ENCODE peak calls at places on chromosomes 4 and X, in four cellular contexts. V is K562, E is H1, D is GM12878. K is an unnamed sample.

GRCh38 chr4:4677825-4678522 is 136.1 kb upstream of the STX18 start:
- DNase-seq in E (peak), D (no peak), V (peak), K (no peak)

GRCh38 chrX:134019567-134020206 is 34.3 kb upstream of the GPC3 start:
- DNase-seq in D (no peak), E (no peak), V (no peak), K (peak)

GRCh38 chrX:129006491-129006890 is 516.8 kb downstream of the SMARCA1 start:
- DNase-seq in E (no peak), D (no peak), V (no peak), K (no peak)

GRCh38 chrX:67543818-67544217 is at the start of gene AR:
- DNase-seq in V (no peak), D (no peak), E (peak), K (no peak)

GRCh38 chr4:190017357-190018200 is 9.5 kb downstream of the FRG2 start:
- DNase-seq in D (no peak), E (peak), V (no peak), K (no peak)

GRCh38 chr4:185096032-185096653 is 46.9 kb upstream of the SLC25A4 start:
- DNase-seq in V (no peak), D (no peak), E (no peak), K (peak)

GRCh38 chr4:4599886-4600285 is 58.0 kb upstream of the STX18 start:
- DNase-seq in E (no peak), V (no peak), D (no peak), K (no peak)

GRCh38 chr4:10034612-10035104 is 13.4 kb upstream of the SLC2A9 start:
- DNase-seq in D (no peak), E (no peak), V (no peak), K (no peak)

GRCh38 chrX:110684653-110685052 is 111.0 kb downstream of the CHRDL1 start:
- DNase-seq in D (no peak), E (no peak), V (no peak), K (no peak)

GRCh38 chr4:169311643-169312365 is 41.0 kb upstream of the SH3RF1 start:
- DNase-seq in V (peak), D (peak), E (peak), K (peak)

GRCh38 chr4:158809611-158810486 is 41.0 kb downstream of the FNIP2 start:
- DNase-seq in E (no peak), D (peak), V (no peak), K (no peak)

GRCh38 chr4:5883916-5884315 is 9.0 kb downstream of the CRMP1 start:
- DNase-seq in E (no peak), D (no peak), V (no peak), K (no peak)

GRCh38 chr4:188781655-188782054 is 642.4 kb downstream of the TRIML1 start:
- DNase-seq in V (no peak), E (no peak), D (no peak), K (peak)

GRCh38 chr4:7873881-7874280 is 65.8 kb downstream of the AFAP1 start:
- DNase-seq in E (no peak), V (no peak), D (no peak), K (no peak)

GRCh38 chr4:82900016-82900334 is 560 bp upstream of the THAP9 start:
- DNase-seq in E (no peak), D (peak), V (peak), K (no peak)

GRCh38 chrX:54494166-54494969 is 1.7 kb downstream of the FGD1 start:
- DNase-seq in E (no peak), V (no peak), D (no peak), K (no peak)

GRCh38 chr4:124884316-124884715 is 171.8 kb upstream of the ANKRD50 start:
- DNase-seq in E (no peak), D (no peak), V (no peak), K (no peak)

GRCh38 chr4:113539408-113539807 is 222.1 kb downstream of the CAMK2D start:
- DNase-seq in V (no peak), E (no peak), D (no peak), K (no peak)

GRCh38 chr4:77893451-77893850 is 30.8 kb downstream of the MRPL1 start:
- DNase-seq in V (no peak), D (no peak), E (no peak), K (no peak)

GRCh38 chrX:17632942-17633341 is 104.4 kb upstream of the SCML1 start:
- DNase-seq in V (no peak), E (no peak), D (no peak), K (no peak)

GRCh38 chr4:85474818-85475630 is at the start of gene ARHGAP24:
- DNase-seq in D (peak), V (no peak), E (peak), K (peak)

GRCh38 chr4:168923526-168924194 is 86.4 kb downstream of the CBR4 start:
- DNase-seq in E (peak), D (peak), V (peak), K (peak)

GRCh38 chr4:8320386-8320750 is 50.8 kb downstream of the HTRA3 start:
- DNase-seq in D (no peak), E (peak), V (peak), K (peak)

GRCh38 chrX:72107320-72107719 is 24.4 kb downstream of the RTL5 start:
- DNase-seq in V (peak), D (no peak), E (no peak), K (no peak)

GRCh38 chr4:22129454-22130075 is 181.0 kb upstream of the KCNIP4 start:
- DNase-seq in D (no peak), E (peak), V (peak), K (peak)

GRCh38 chr4:57131849-57132745 is 21.9 kb upstream of the IGFBP7 start:
- DNase-seq in V (no peak), D (no peak), E (no peak), K (peak)

GRCh38 chr4:74217365-74217764 is 59.4 kb downstream of the MTHFD2L start:
- DNase-seq in E (no peak), V (no peak), D (no peak), K (no peak)

GRCh38 chrX:27186671-27187070 is 276.5 kb downstream of the PPP4R3C start:
- DNase-seq in D (peak), V (peak), E (no peak), K (peak)

GRCh38 chrX:139724626-139725025 is 16.7 kb upstream of the MCF2 start:
- DNase-seq in E (no peak), V (no peak), D (no peak), K (no peak)

GRCh38 chrX:65718538-65718937 is 51.1 kb downstream of the MSN start:
- DNase-seq in E (no peak), V (no peak), D (no peak), K (no peak)

GRCh38 chrX:65723706-65724105 is 56.3 kb downstream of the MSN start:
- DNase-seq in E (no peak), D (peak), V (no peak), K (no peak)

DNA sequence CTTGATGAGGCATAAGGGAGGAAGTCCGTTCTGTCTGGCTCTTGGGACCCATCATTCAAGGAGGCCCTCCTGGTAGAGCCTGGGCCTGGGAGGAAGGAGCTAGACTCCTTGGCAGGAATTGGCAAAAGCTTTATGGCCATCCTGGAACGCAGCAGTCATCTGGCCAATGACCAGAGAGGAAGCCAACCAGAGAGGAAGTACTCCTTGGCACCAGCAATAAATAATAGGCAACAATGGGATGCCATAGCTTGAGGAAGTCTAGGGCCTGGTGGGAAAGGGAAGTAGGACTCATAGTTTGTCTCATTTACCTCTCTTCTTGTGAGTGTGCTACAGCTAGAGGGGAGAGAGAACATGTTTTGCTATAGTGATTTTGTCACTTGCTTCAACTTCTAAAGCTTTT is 53.1 kb downstream of the MSN start:
- DNase-seq in V (no peak), D (no peak), E (no peak), K (no peak)
- TF ChIP-seq BRCA1 in V (no peak), D (no peak), E (no peak), K (no peak)

GRCh38 chrX:96987228-96987627 is 103.5 kb downstream of the RPA4 start:
- DNase-seq in E (no peak), D (no peak), V (no peak), K (no peak)
- TF ChIP-seq BRCA1 in E (no peak), D (no peak), V (no peak), K (no peak)

GRCh38 chr4:61507091-61507490 is 307.0 kb downstream of the ADGRL3 start:
- DNase-seq in D (no peak), E (no peak), V (no peak), K (no peak)

GRCh38 chr4:61505773-61506640 is 305.9 kb downstream of the ADGRL3 start:
- DNase-seq in V (no peak), E (no peak), D (no peak), K (no peak)

GRCh38 chr4:61514991-61515390 is 314.9 kb downstream of the ADGRL3 start:
- DNase-seq in D (no peak), E (no peak), V (no peak), K (no peak)

GRCh38 chr4:61517144-61517543 is 317.0 kb downstream of the ADGRL3 start:
- DNase-seq in E (peak), D (no peak), V (no peak), K (peak)

GRCh38 chr4:61511716-61512488 is 311.8 kb downstream of the ADGRL3 start:
- DNase-seq in V (no peak), D (no peak), E (no peak), K (no peak)
- TF ChIP-seq BRCA1 in V (no peak), D (no peak), E (no peak), K (no peak)

GRCh38 chr4:17094811-17095210 is 196.4 kb upstream of the LDB2 start:
- DNase-seq in E (no peak), V (no peak), D (no peak), K (no peak)
- TF ChIP-seq BRCA1 in E (no peak), V (no peak), D (no peak), K (no peak)

DNA sequence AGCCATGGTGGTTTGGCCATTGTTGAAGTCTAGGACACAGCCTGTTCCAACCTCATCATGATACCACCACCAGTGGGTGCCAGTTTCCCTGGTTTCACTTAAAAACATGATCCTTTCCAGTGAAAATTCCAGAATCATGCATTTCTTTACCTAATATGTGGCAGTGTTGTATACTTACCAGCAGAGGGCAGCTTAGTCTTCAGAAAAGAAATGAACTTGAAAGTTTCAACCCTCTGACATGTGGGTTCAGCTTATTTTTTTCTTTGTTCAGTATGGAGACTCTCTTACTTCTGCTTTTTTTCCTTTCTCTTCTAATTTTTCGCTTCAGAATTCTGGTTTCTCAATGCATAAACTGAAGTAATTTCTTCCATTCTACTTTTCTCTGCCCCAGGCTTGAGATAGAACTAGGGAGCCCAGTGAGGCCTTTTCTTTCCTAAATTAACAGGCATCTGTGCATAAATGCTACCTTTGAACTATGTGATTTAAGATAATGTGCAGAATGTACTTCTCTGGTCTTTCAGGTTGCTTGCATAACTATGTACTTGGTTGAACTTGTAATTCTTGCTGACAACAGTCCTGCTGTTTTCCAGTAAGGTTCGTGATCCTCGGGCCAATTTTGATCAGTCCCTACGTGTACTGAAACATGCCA is 10.7 kb downstream of the LIAS start:
- DNase-seq in E (no peak), D (peak), V (peak), K (peak)
- TF ChIP-seq BRCA1 in E (no peak), D (no peak), V (no peak), K (no peak)